ENCODE peak calls at places on chromosome 21, in seven cellular contexts. O, F, Z, Q, C, X and P are unnamed samples.
A peak's percentile ranks its signal among the peaks of the same experiment; 100 is the strongest.

GRCh38 chr21:43884012-43884860 is 19.2 kb downstream of the AGPAT3 start:
- DNase-seq in O (no peak), F (peak; percentile 51), Z (peak; percentile 34), Q (peak; percentile 51), C (peak; percentile 48), X (peak; percentile 72), P (no peak)

GRCh38 chr21:14877581-14878228 is 187.1 kb downstream of the NRIP1 start:
- DNase-seq in O (no peak), F (no peak), Z (no peak), Q (no peak), C (peak; percentile 65), X (peak; percentile 29), P (no peak)

GRCh38 chr21:27129215-27129614 is 162.3 kb upstream of the ADAMTS5 start:
- DNase-seq in O (no peak), F (no peak), Z (no peak), Q (no peak), C (no peak), X (no peak), P (no peak)

GRCh38 chr21:33214056-33214455 is 15.7 kb upstream of the IFNAR2 start:
- DNase-seq in O (no peak), F (no peak), Z (no peak), Q (no peak), C (no peak), X (no peak), P (no peak)

GRCh38 chr21:34534522-34534921 is 22.5 kb upstream of the KCNE1 start:
- DNase-seq in O (no peak), F (no peak), Z (no peak), Q (no peak), C (peak; percentile 70), X (no peak), P (no peak)

GRCh38 chr21:14752006-14752909 is 206.1 kb upstream of the SAMSN1 start:
- DNase-seq in O (peak; percentile 95), F (no peak), Z (no peak), Q (no peak), C (no peak), X (no peak), P (no peak)

GRCh38 chr21:39006653-39007417 is 176.4 kb downstream of the PSMG1 start:
- DNase-seq in O (no peak), F (no peak), Z (peak; percentile 41), Q (peak; percentile 74), C (no peak), X (no peak), P (no peak)

GRCh38 chr21:41612674-41613250 is 104.8 kb upstream of the TMPRSS2 start:
- DNase-seq in O (peak; percentile 43), F (peak; percentile 78), Z (peak; percentile 44), Q (peak; percentile 90), C (peak; percentile 98), X (peak; percentile 72), P (peak; percentile 96)

GRCh38 chr21:43712268-43712942 is 6.5 kb upstream of the PDXK start:
- DNase-seq in O (no peak), F (no peak), Z (no peak), Q (peak; percentile 70), C (peak; percentile 84), X (peak; percentile 84), P (no peak)

GRCh38 chr21:17003763-17004373 is 509.0 kb upstream of the CXADR start:
- DNase-seq in O (no peak), F (no peak), Z (no peak), Q (no peak), C (peak; percentile 77), X (no peak), P (peak; percentile 15)